ENCODE peak calls at places on chromosomes 12 and 14, in nine cellular contexts. One of them, this sample, is unnamed.

GRCh38 chr14:43105305-43105704 is 1401.8 kb downstream of the FSCB start:
- DNase-seq in HCT116: no peak
- DNase-seq in HT-29: no peak
- DNase-seq in left colon: no peak
- DNase-seq in WTC11: no peak
- DNase-seq in GM12891: no peak
- DNase-seq in SW480: no peak
- DNase-seq in cerebellar cortex: no peak
- DNase-seq in stimulated activated CD8-positive, alpha-beta memory T cell treated with anti-CD3 and anti-CD28 coated beads, Interleukin-7, amount 100 ng/mL, for 4 hours: no peak
- DNase-seq in this sample: no peak

GRCh38 chr12:63068857-63069442 is 82.1 kb downstream of the AVPR1A start:
- DNase-seq in HT-29: peak; percentile 81
- DNase-seq in cerebellar cortex: peak; percentile 82
- DNase-seq in SW480: peak; percentile 26
- DNase-seq in WTC11: no peak
- DNase-seq in stimulated activated CD8-positive, alpha-beta memory T cell treated with anti-CD3 and anti-CD28 coated beads, Interleukin-7, amount 100 ng/mL, for 4 hours: no peak
- DNase-seq in GM12891: no peak
- DNase-seq in left colon: no peak
- DNase-seq in HCT116: peak; percentile 55
- DNase-seq in this sample: no peak

GRCh38 chr12:42696424-42697149 is 107.0 kb upstream of the PRICKLE1 start:
- DNase-seq in stimulated activated CD8-positive, alpha-beta memory T cell treated with anti-CD3 and anti-CD28 coated beads, Interleukin-7, amount 100 ng/mL, for 4 hours: no peak
- DNase-seq in cerebellar cortex: no peak
- DNase-seq in WTC11: no peak
- DNase-seq in HCT116: no peak
- DNase-seq in SW480: no peak
- DNase-seq in GM12891: no peak
- DNase-seq in HT-29: no peak
- DNase-seq in left colon: peak; percentile 57
- DNase-seq in this sample: no peak

GRCh38 chr14:105067140-105067968 is 2.1 kb upstream of the GPR132 start:
- DNase-seq in HT-29: no peak
- DNase-seq in WTC11: no peak
- DNase-seq in stimulated activated CD8-positive, alpha-beta memory T cell treated with anti-CD3 and anti-CD28 coated beads, Interleukin-7, amount 100 ng/mL, for 4 hours: peak; percentile 48
- DNase-seq in cerebellar cortex: no peak
- DNase-seq in left colon: no peak
- DNase-seq in SW480: no peak
- DNase-seq in GM12891: no peak
- DNase-seq in HCT116: no peak
- DNase-seq in this sample: no peak

GRCh38 chr14:52834440-52834842 is 43.0 kb upstream of the GNPNAT1 start:
- DNase-seq in stimulated activated CD8-positive, alpha-beta memory T cell treated with anti-CD3 and anti-CD28 coated beads, Interleukin-7, amount 100 ng/mL, for 4 hours: no peak
- DNase-seq in WTC11: no peak
- DNase-seq in HCT116: no peak
- DNase-seq in SW480: no peak
- DNase-seq in cerebellar cortex: peak; percentile 72
- DNase-seq in HT-29: no peak
- DNase-seq in GM12891: no peak
- DNase-seq in left colon: no peak
- DNase-seq in this sample: peak; percentile 72

GRCh38 chr12:25884024-25884919 is 74.2 kb upstream of the RASSF8 start:
- DNase-seq in HCT116: no peak
- DNase-seq in WTC11: peak; percentile 17
- DNase-seq in stimulated activated CD8-positive, alpha-beta memory T cell treated with anti-CD3 and anti-CD28 coated beads, Interleukin-7, amount 100 ng/mL, for 4 hours: no peak
- DNase-seq in left colon: no peak
- DNase-seq in SW480: no peak
- DNase-seq in cerebellar cortex: no peak
- DNase-seq in HT-29: no peak
- DNase-seq in GM12891: no peak
- DNase-seq in this sample: no peak

GRCh38 chr12:79174656-79175055 is 310.1 kb downstream of the SYT1 start:
- DNase-seq in stimulated activated CD8-positive, alpha-beta memory T cell treated with anti-CD3 and anti-CD28 coated beads, Interleukin-7, amount 100 ng/mL, for 4 hours: no peak
- DNase-seq in WTC11: no peak
- DNase-seq in GM12891: no peak
- DNase-seq in cerebellar cortex: no peak
- DNase-seq in left colon: no peak
- DNase-seq in SW480: peak; percentile 38
- DNase-seq in HT-29: peak; percentile 77
- DNase-seq in HCT116: peak; percentile 42
- DNase-seq in this sample: peak; percentile 9

GRCh38 chr12:109448272-109448671 is 28.8 kb downstream of the KCTD10 start:
- DNase-seq in left colon: no peak
- DNase-seq in GM12891: no peak
- DNase-seq in cerebellar cortex: no peak
- DNase-seq in HT-29: no peak
- DNase-seq in SW480: no peak
- DNase-seq in stimulated activated CD8-positive, alpha-beta memory T cell treated with anti-CD3 and anti-CD28 coated beads, Interleukin-7, amount 100 ng/mL, for 4 hours: no peak
- DNase-seq in HCT116: no peak
- DNase-seq in WTC11: no peak
- DNase-seq in this sample: no peak

GRCh38 chr14:90756755-90757345 is 59.4 kb downstream of the TTC7B start:
- DNase-seq in HT-29: no peak
- DNase-seq in WTC11: peak; percentile 62
- DNase-seq in SW480: no peak
- DNase-seq in left colon: no peak
- DNase-seq in GM12891: no peak
- DNase-seq in stimulated activated CD8-positive, alpha-beta memory T cell treated with anti-CD3 and anti-CD28 coated beads, Interleukin-7, amount 100 ng/mL, for 4 hours: no peak
- DNase-seq in HCT116: no peak
- DNase-seq in cerebellar cortex: no peak
- DNase-seq in this sample: no peak

This sample was measured in BJ.